ENCODE peak calls at places on chromosomes 7 and 10, in five cellular contexts. Y is H1, U is transverse colon, H is Panc1, B is suprapubic skin. P is an unnamed sample.
A peak's percentile ranks its signal among the peaks of the same experiment; 100 is the strongest.

GRCh38 chr10:79390057-79390456 is 42.8 kb downstream of the PPIF start:
- DNase-seq in Y (no peak), U (no peak), H (no peak), B (peak; percentile 45), P (no peak)

GRCh38 chr7:75694636-75695035 is 44.1 kb downstream of the HIP1 start:
- DNase-seq in Y (no peak), U (no peak), H (no peak), B (no peak), P (no peak)

GRCh38 chr7:116554436-116554835 is 29.6 kb downstream of the CAV1 start:
- DNase-seq in Y (no peak), U (no peak), H (no peak), B (no peak), P (no peak)

GRCh38 chr7:74092321-74092963 is 8.8 kb downstream of the LIMK1 start:
- DNase-seq in Y (no peak), U (peak; percentile 25), H (no peak), B (no peak), P (no peak)

GRCh38 chr10:34434119-34434594 is 380.9 kb downstream of the PARD3 start:
- DNase-seq in Y (no peak), U (no peak), H (no peak), B (no peak), P (no peak)

GRCh38 chr7:32059289-32060045 is 10.7 kb downstream of the PDE1C start:
- DNase-seq in Y (no peak), U (no peak), H (no peak), B (no peak), P (no peak)

GRCh38 chr10:56622335-56622973 is 261.4 kb upstream of the ZWINT start:
- DNase-seq in Y (no peak), U (no peak), H (no peak), B (no peak), P (no peak)

GRCh38 chr10:42970451-42971250 is 106.2 kb upstream of the RET start:
- DNase-seq in Y (no peak), U (no peak), H (no peak), B (peak; percentile 67), P (peak; percentile 8)

GRCh38 chr10:69864321-69864720 is 62.6 kb downstream of the COL13A1 start:
- DNase-seq in Y (no peak), U (no peak), H (peak; percentile 68), B (no peak), P (no peak)

GRCh38 chr10:13608246-13608853 is 21.6 kb downstream of the PRPF18 start:
- DNase-seq in Y (no peak), U (no peak), H (no peak), B (no peak), P (no peak)

GRCh38 chr10:126262971-126263370 is 125.3 kb downstream of the ADAM12 start:
- DNase-seq in Y (no peak), U (no peak), H (no peak), B (no peak), P (no peak)

GRCh38 chr10:14603539-14604102 is 171.1 kb downstream of the FAM107B start:
- DNase-seq in Y (no peak), U (no peak), H (no peak), B (no peak), P (no peak)

GRCh38 chr10:124918906-124919305 is 23.0 kb upstream of the ZRANB1 start:
- DNase-seq in Y (no peak), U (no peak), H (no peak), B (no peak), P (no peak)
- H3K27ac ChIP-seq in Y (no peak overlapping the region), U (peak overlapping the region; percentile 100), H (peak overlapping the region; percentile 21), B (peak overlapping the region; percentile 100), P (peak overlapping the region; percentile 99)

GRCh38 chr7:155660059-155660757 is 15.7 kb downstream of the RBM33 start:
- DNase-seq in Y (no peak), U (no peak), H (no peak), B (no peak), P (no peak)

GRCh38 chr7:155656891-155657290 is 12.4 kb downstream of the RBM33 start:
- DNase-seq in Y (no peak), U (no peak), H (no peak), B (no peak), P (no peak)

GRCh38 chr7:155662343-155663043 is 18.0 kb downstream of the RBM33 start:
- DNase-seq in Y (no peak), U (no peak), H (no peak), B (no peak), P (no peak)

GRCh38 chr7:155663942-155664341 is 19.5 kb downstream of the RBM33 start:
- DNase-seq in Y (no peak), U (no peak), H (no peak), B (no peak), P (no peak)

DNA sequence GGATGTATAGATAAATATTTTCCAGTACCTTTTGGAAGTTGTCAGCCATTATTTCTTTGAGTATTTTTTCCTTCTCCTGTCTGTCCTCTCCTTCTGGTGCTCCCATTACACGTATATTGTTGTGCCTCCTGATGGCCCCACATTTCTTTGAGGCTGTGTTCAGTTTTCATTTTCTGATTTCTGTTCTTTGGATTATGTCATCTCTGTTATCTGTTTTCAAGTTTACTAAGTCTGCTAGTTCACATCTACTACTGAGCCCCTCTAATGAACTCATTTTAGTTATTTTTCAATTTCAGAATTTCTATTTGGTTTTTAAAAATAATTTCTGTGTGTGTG is 16.3 kb downstream of the RBM33 start:
- DNase-seq in Y (no peak), U (no peak), H (no peak), B (no peak), P (no peak)
- H3K4me1 ChIP-seq in Y (peaks cover 1% of the 10 kb centered on the region), U (peaks cover 14% of the 10 kb centered on the region), H (peaks cover 10% of the 10 kb centered on the region), B (peaks cover 17% of the 10 kb centered on the region), P (no peaks in the 10 kb centered on the region)

GRCh38 chr7:107978815-107979408 is 24.0 kb downstream of the LAMB1 start:
- DNase-seq in Y (no peak), U (no peak), H (no peak), B (no peak), P (no peak)
- TF ChIP-seq POLR2AphosphoS5 in Y (no peak), U (no peak), H (no peak), B (no peak), P (no peak)

GRCh38 chr7:151608031-151608551 is 88.4 kb upstream of the RHEB start:
- DNase-seq in Y (no peak), U (peak; percentile 39), H (no peak), B (no peak), P (no peak)
- H3K27ac ChIP-seq in Y (no peak overlapping the region), U (peak overlapping the region; percentile 58), H (peak overlapping the region; percentile 90), B (no peak overlapping the region), P (no peak overlapping the region)